ENCODE peak calls at places on chromosomes 11 and 22, in seven cellular contexts. One of them, this sample, is unnamed.

GRCh38 chr11:34604216-34604615 is 16.7 kb upstream of the EHF start:
- DNase-seq in IMR-90: no peak
- DNase-seq in neuronal stem cell: no peak
- DNase-seq in mesendoderm: no peak
- DNase-seq in trophoblast cell: no peak
- DNase-seq in mesenchymal stem cell: no peak
- DNase-seq in H1: no peak
- DNase-seq in this sample: no peak

GRCh38 chr11:63813563-63814382 is 517 bp downstream of the SPINDOC start:
- DNase-seq in IMR-90: peak; percentile 50
- DNase-seq in neuronal stem cell: peak; percentile 46
- DNase-seq in mesendoderm: peak; percentile 71
- DNase-seq in trophoblast cell: no peak
- DNase-seq in mesenchymal stem cell: peak; percentile 67
- DNase-seq in H1: peak; percentile 66
- DNase-seq in this sample: no peak

GRCh38 chr22:35681454-35682050 is 33.3 kb downstream of the APOL6 start:
- DNase-seq in IMR-90: no peak
- DNase-seq in neuronal stem cell: no peak
- DNase-seq in mesendoderm: peak; percentile 30
- DNase-seq in trophoblast cell: peak; percentile 85
- DNase-seq in mesenchymal stem cell: peak; percentile 48
- DNase-seq in H1: peak; percentile 19
- DNase-seq in this sample: no peak

GRCh38 chr11:119520966-119521365 is 98.0 kb upstream of the THY1 start:
- DNase-seq in IMR-90: no peak
- DNase-seq in neuronal stem cell: no peak
- DNase-seq in mesendoderm: no peak
- DNase-seq in trophoblast cell: no peak
- DNase-seq in mesenchymal stem cell: no peak
- DNase-seq in H1: no peak
- DNase-seq in this sample: no peak

GRCh38 chr11:8593935-8594909 is at the start of gene STK33:
- DNase-seq in IMR-90: no peak
- DNase-seq in neuronal stem cell: peak; percentile 69
- DNase-seq in mesendoderm: peak; percentile 82
- DNase-seq in trophoblast cell: peak; percentile 13
- DNase-seq in mesenchymal stem cell: peak; percentile 13
- DNase-seq in H1: peak; percentile 88
- DNase-seq in this sample: peak; percentile 86

GRCh38 chr11:75013051-75013450 is 24.3 kb downstream of the NEU3 start:
- DNase-seq in IMR-90: peak; percentile 45
- DNase-seq in neuronal stem cell: no peak
- DNase-seq in mesendoderm: peak; percentile 25
- DNase-seq in trophoblast cell: no peak
- DNase-seq in mesenchymal stem cell: peak; percentile 18
- DNase-seq in H1: no peak
- DNase-seq in this sample: no peak

GRCh38 chr22:31296258-31296657 is 4.0 kb upstream of the PIK3IP1 start:
- DNase-seq in IMR-90: peak; percentile 58
- DNase-seq in neuronal stem cell: no peak
- DNase-seq in mesendoderm: no peak
- DNase-seq in trophoblast cell: no peak
- DNase-seq in mesenchymal stem cell: peak; percentile 51
- DNase-seq in H1: no peak
- DNase-seq in this sample: no peak

GRCh38 chr11:115659061-115659963 is 155.1 kb upstream of the CADM1 start:
- DNase-seq in IMR-90: peak; percentile 41
- DNase-seq in neuronal stem cell: no peak
- DNase-seq in mesendoderm: peak; percentile 42
- DNase-seq in trophoblast cell: no peak
- DNase-seq in mesenchymal stem cell: peak; percentile 29
- DNase-seq in H1: peak; percentile 63
- DNase-seq in this sample: peak; percentile 51

GRCh38 chr11:127252321-127252720 is 251.8 kb upstream of the KIRREL3 start:
- DNase-seq in IMR-90: no peak
- DNase-seq in neuronal stem cell: no peak
- DNase-seq in mesendoderm: no peak
- DNase-seq in trophoblast cell: no peak
- DNase-seq in mesenchymal stem cell: no peak
- DNase-seq in H1: no peak
- DNase-seq in this sample: no peak

GRCh38 chr11:61963016-61963281 is 4.5 kb downstream of the FTH1 start:
- DNase-seq in IMR-90: peak; percentile 54
- DNase-seq in neuronal stem cell: no peak
- DNase-seq in mesendoderm: peak; percentile 55
- DNase-seq in trophoblast cell: peak; percentile 86
- DNase-seq in mesenchymal stem cell: peak; percentile 67
- DNase-seq in H1: no peak
- DNase-seq in this sample: no peak

GRCh38 chr11:69821511-69822040 is 2.4 kb upstream of the FGF3 start:
- DNase-seq in IMR-90: no peak
- DNase-seq in neuronal stem cell: no peak
- DNase-seq in mesendoderm: no peak
- DNase-seq in trophoblast cell: no peak
- DNase-seq in mesenchymal stem cell: no peak
- DNase-seq in H1: no peak
- DNase-seq in this sample: no peak

GRCh38 chr11:95608093-95608492 is 181.5 kb downstream of the FAM76B start:
- DNase-seq in IMR-90: no peak
- DNase-seq in neuronal stem cell: no peak
- DNase-seq in mesendoderm: no peak
- DNase-seq in trophoblast cell: no peak
- DNase-seq in mesenchymal stem cell: no peak
- DNase-seq in H1: no peak
- DNase-seq in this sample: no peak

GRCh38 chr11:108593910-108594434 is 404 bp upstream of the EXPH5 start:
- DNase-seq in IMR-90: no peak
- DNase-seq in neuronal stem cell: no peak
- DNase-seq in mesendoderm: no peak
- DNase-seq in trophoblast cell: no peak
- DNase-seq in mesenchymal stem cell: no peak
- DNase-seq in H1: no peak
- DNase-seq in this sample: no peak

GRCh38 chr11:8261921-8262551 is 1.6 kb downstream of the LMO1 start:
- DNase-seq in IMR-90: no peak
- DNase-seq in neuronal stem cell: no peak
- DNase-seq in mesendoderm: peak; percentile 59
- DNase-seq in trophoblast cell: peak; percentile 50
- DNase-seq in mesenchymal stem cell: no peak
- DNase-seq in H1: no peak
- DNase-seq in this sample: peak; percentile 51

GRCh38 chr11:134949121-134949591 is 537.1 kb upstream of the B3GAT1 start:
- DNase-seq in IMR-90: peak; percentile 77
- DNase-seq in neuronal stem cell: no peak
- DNase-seq in mesendoderm: peak; percentile 60
- DNase-seq in trophoblast cell: no peak
- DNase-seq in mesenchymal stem cell: peak; percentile 83
- DNase-seq in H1: no peak
- DNase-seq in this sample: no peak

GRCh38 chr11:134947556-134947955 is 535.5 kb upstream of the B3GAT1 start:
- DNase-seq in IMR-90: no peak
- DNase-seq in neuronal stem cell: no peak
- DNase-seq in mesendoderm: no peak
- DNase-seq in trophoblast cell: no peak
- DNase-seq in mesenchymal stem cell: no peak
- DNase-seq in H1: no peak
- DNase-seq in this sample: no peak

GRCh38 chr11:134949716-134950115 is 537.7 kb upstream of the B3GAT1 start:
- DNase-seq in IMR-90: peak; percentile 26
- DNase-seq in neuronal stem cell: no peak
- DNase-seq in mesendoderm: no peak
- DNase-seq in trophoblast cell: no peak
- DNase-seq in mesenchymal stem cell: no peak
- DNase-seq in H1: no peak
- DNase-seq in this sample: no peak

GRCh38 chr11:134951305-134951700 is 539.3 kb upstream of the B3GAT1 start:
- DNase-seq in IMR-90: peak; percentile 78
- DNase-seq in neuronal stem cell: no peak
- DNase-seq in mesendoderm: peak; percentile 65
- DNase-seq in trophoblast cell: no peak
- DNase-seq in mesenchymal stem cell: peak; percentile 54
- DNase-seq in H1: no peak
- DNase-seq in this sample: no peak

DNA sequence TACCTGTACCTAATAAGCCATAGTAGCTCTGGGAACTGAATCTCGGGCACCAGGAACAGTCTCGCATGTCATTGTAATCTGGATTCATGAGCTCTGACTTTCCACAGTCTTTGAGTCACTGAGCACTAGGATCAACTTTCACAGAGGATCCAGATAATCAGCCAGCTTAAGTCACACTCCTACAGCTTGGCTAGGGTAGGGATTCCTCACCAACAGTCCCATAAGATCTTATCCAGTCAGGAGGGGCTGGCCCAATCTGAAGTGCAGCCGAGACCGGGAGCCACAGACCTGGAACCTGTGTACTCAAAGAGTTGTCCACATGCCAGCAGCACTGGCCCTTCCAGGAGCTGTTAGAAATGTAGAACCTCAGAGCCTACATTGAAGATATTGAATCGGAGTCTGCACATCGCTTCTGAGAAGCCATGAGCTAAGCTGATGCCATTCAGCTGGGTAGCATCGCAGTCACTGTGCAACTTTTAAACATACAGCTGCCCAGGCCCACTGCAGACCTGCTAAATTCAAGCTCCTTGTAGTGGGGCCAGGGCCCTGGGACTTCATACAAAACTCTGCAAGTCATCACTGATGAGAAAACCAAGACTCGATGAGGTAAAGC is 538.8 kb upstream of the B3GAT1 start:
- DNase-seq in IMR-90: peak; percentile 75
- DNase-seq in neuronal stem cell: no peak
- DNase-seq in mesendoderm: peak; percentile 81
- DNase-seq in trophoblast cell: no peak
- DNase-seq in mesenchymal stem cell: peak; percentile 35
- DNase-seq in H1: no peak
- DNase-seq in this sample: no peak
- H3K18ac ChIP-seq in IMR-90: peak overlapping the region; percentile 31
- H3K18ac ChIP-seq in neuronal stem cell: no peak overlapping the region
- H3K18ac ChIP-seq in mesendoderm: no peak overlapping the region
- H3K18ac ChIP-seq in trophoblast cell: no peak overlapping the region
- H3K18ac ChIP-seq in mesenchymal stem cell: peak overlapping the region; percentile 49
- H3K18ac ChIP-seq in H1: no peak overlapping the region
- H3K18ac ChIP-seq in this sample: no peak overlapping the region

DNA sequence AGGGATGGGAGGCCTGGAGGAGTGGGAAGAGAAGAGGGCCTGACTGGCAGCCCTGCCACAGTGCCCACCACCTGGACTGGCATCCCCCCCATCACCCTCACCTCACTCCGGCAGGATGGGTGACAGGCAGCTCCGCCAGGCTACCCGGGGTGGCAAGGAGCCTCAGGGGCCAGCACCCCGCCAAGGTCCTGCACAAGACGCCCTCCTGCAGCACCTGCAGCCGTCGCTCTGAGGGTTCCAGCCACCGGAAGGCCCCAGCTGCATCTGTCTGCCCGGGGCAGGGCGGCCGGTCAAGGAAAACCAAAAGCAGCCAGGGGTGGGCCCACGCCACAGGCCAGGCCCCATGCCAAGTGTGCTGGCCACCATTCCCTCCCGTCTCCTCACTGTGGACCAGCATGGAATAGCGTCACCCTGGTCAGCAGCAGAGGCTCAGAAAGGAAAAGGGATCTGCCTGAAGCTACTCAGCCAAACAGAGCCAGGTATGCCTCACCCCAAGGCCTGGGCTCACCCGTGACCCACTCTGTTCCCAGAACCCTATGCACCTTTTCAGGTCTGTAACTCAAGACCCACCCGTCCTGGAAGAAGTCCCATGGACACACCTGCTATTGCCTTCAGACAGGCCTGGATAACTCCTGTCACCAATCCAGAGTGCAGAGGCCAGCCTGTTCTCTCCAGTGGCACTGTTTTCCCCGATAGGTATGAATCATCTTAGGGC is 7.0 kb downstream of the RHBDD3 start:
- DNase-seq in IMR-90: no peak
- DNase-seq in neuronal stem cell: no peak
- DNase-seq in mesendoderm: no peak
- DNase-seq in trophoblast cell: no peak
- DNase-seq in mesenchymal stem cell: no peak
- DNase-seq in H1: no peak
- DNase-seq in this sample: no peak
- H3K18ac ChIP-seq in IMR-90: no peak overlapping the region
- H3K18ac ChIP-seq in neuronal stem cell: peak overlapping the region; percentile 27
- H3K18ac ChIP-seq in mesendoderm: no peak overlapping the region
- H3K18ac ChIP-seq in trophoblast cell: no peak overlapping the region
- H3K18ac ChIP-seq in mesenchymal stem cell: no peak overlapping the region
- H3K18ac ChIP-seq in H1: no peak overlapping the region
- H3K18ac ChIP-seq in this sample: no peak overlapping the region

GRCh38 chr11:28104425-28104824 is 3.5 kb downstream of the KIF18A start:
- DNase-seq in IMR-90: no peak
- DNase-seq in neuronal stem cell: no peak
- DNase-seq in mesendoderm: no peak
- DNase-seq in trophoblast cell: no peak
- DNase-seq in mesenchymal stem cell: no peak
- DNase-seq in H1: no peak
- DNase-seq in this sample: no peak

GRCh38 chr11:28104984-28105383 is 3.0 kb downstream of the KIF18A start:
- DNase-seq in IMR-90: no peak
- DNase-seq in neuronal stem cell: no peak
- DNase-seq in mesendoderm: no peak
- DNase-seq in trophoblast cell: no peak
- DNase-seq in mesenchymal stem cell: peak; percentile 54
- DNase-seq in H1: no peak
- DNase-seq in this sample: no peak

GRCh38 chr11:28100665-28101064 is 7.3 kb downstream of the KIF18A start:
- DNase-seq in IMR-90: no peak
- DNase-seq in neuronal stem cell: no peak
- DNase-seq in mesendoderm: no peak
- DNase-seq in trophoblast cell: no peak
- DNase-seq in mesenchymal stem cell: no peak
- DNase-seq in H1: no peak
- DNase-seq in this sample: no peak

GRCh38 chr11:28098257-28098656 is 9.7 kb downstream of the KIF18A start:
- DNase-seq in IMR-90: no peak
- DNase-seq in neuronal stem cell: no peak
- DNase-seq in mesendoderm: no peak
- DNase-seq in trophoblast cell: no peak
- DNase-seq in mesenchymal stem cell: no peak
- DNase-seq in H1: no peak
- DNase-seq in this sample: no peak

DNA sequence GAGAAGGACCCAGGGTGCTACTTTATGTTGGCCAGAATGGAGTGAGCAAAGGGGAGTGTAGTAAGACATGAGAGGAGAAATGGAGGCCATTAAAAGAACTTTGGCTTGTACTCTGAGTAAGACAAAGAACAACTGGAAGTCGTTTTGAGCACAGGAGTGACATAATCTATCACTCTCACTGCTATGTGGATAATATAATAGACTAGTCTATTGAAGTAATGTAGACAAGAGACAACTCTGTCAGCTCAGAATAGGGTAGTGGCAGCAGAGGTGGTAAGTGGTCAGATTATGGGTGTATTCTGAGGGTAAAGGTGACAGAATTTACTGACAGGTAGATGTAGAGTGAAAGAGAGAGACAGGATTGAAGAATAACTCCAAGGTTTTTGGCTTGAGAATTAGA is 8.2 kb downstream of the KIF18A start:
- DNase-seq in IMR-90: no peak
- DNase-seq in neuronal stem cell: no peak
- DNase-seq in mesendoderm: no peak
- DNase-seq in trophoblast cell: no peak
- DNase-seq in mesenchymal stem cell: no peak
- DNase-seq in H1: no peak
- DNase-seq in this sample: no peak
- H3K18ac ChIP-seq in IMR-90: peak overlapping the region; percentile 52
- H3K18ac ChIP-seq in neuronal stem cell: no peak overlapping the region
- H3K18ac ChIP-seq in mesendoderm: no peak overlapping the region
- H3K18ac ChIP-seq in trophoblast cell: no peak overlapping the region
- H3K18ac ChIP-seq in mesenchymal stem cell: no peak overlapping the region
- H3K18ac ChIP-seq in H1: no peak overlapping the region
- H3K18ac ChIP-seq in this sample: no peak overlapping the region

GRCh38 chr11:19597876-19598275 is 114.8 kb upstream of the NAV2 start:
- DNase-seq in IMR-90: no peak
- DNase-seq in neuronal stem cell: no peak
- DNase-seq in mesendoderm: peak; percentile 30
- DNase-seq in trophoblast cell: peak; percentile 81
- DNase-seq in mesenchymal stem cell: peak; percentile 10
- DNase-seq in H1: no peak
- DNase-seq in this sample: peak; percentile 39
- H3K18ac ChIP-seq in IMR-90: no peak overlapping the region
- H3K18ac ChIP-seq in neuronal stem cell: peak overlapping the region; percentile 6
- H3K18ac ChIP-seq in mesendoderm: no peak overlapping the region
- H3K18ac ChIP-seq in trophoblast cell: no peak overlapping the region
- H3K18ac ChIP-seq in mesenchymal stem cell: no peak overlapping the region
- H3K18ac ChIP-seq in H1: no peak overlapping the region
- H3K18ac ChIP-seq in this sample: no peak overlapping the region